ENCODE peak calls at places on chromosomes 7 and 10, in six cellular contexts. H is tibial nerve; U is Kasumi-1; A is NCI-H2171 treated with DMSO at 0.1 percent for 48 hours; P is SJSA1; T is stimulated activated CD4-positive, alpha-beta T cell treated with anti-CD3 and anti-CD28 coated beads, Interleukin-1b, Interleukin-23, amount 100 ng/mL, for 1 hour. Y is an unnamed sample.

GRCh38 chr7:35714862-35715261 is 19.9 kb upstream of the HERPUD2 start:
- DNase-seq in H (no peak), U (no peak), A (no peak), P (no peak), T (no peak), Y (no peak)

GRCh38 chr7:71132521-71133231 is 732 bp downstream of the GALNT17 start:
- DNase-seq in H (no peak), U (no peak), A (peak), P (no peak), T (no peak), Y (no peak)

GRCh38 chr7:151195616-151196450 is 8.8 kb upstream of the ASB10 start:
- DNase-seq in H (no peak), U (no peak), A (no peak), P (no peak), T (no peak), Y (no peak)

GRCh38 chr10:133129854-133130495 is 30.0 kb upstream of the KNDC1 start:
- DNase-seq in H (no peak), U (no peak), A (no peak), P (no peak), T (no peak), Y (no peak)

GRCh38 chr7:73871163-73872011 is 10.4 kb downstream of the TMEM270 start:
- DNase-seq in H (no peak), U (no peak), A (no peak), P (no peak), T (no peak), Y (no peak)

GRCh38 chr7:28758186-28758585 is 199.9 kb downstream of the TRIL start:
- DNase-seq in H (no peak), U (no peak), A (no peak), P (no peak), T (no peak), Y (no peak)

GRCh38 chr10:49502358-49502757 is 36.6 kb downstream of the ERCC6 start:
- DNase-seq in H (no peak), U (no peak), A (no peak), P (no peak), T (no peak), Y (no peak)

GRCh38 chr10:102480396-102480795 is 22.1 kb downstream of the ACTR1A start:
- DNase-seq in H (no peak), U (no peak), A (no peak), P (no peak), T (no peak), Y (no peak)

GRCh38 chr10:42985436-42986316 is 91.2 kb upstream of the RET start:
- DNase-seq in H (no peak), U (no peak), A (no peak), P (no peak), T (no peak), Y (no peak)

GRCh38 chr10:7417103-7417623 is 6.3 kb upstream of the SFMBT2 start:
- DNase-seq in H (no peak), U (peak), A (no peak), P (no peak), T (no peak), Y (no peak)

GRCh38 chr7:43647314-43647691 is 64.4 kb downstream of the STK17A start:
- DNase-seq in H (no peak), U (no peak), A (no peak), P (no peak), T (no peak), Y (no peak)

GRCh38 chr10:133277277-133277992 is 767 bp upstream of the ADAM8 start:
- DNase-seq in H (no peak), U (no peak), A (no peak), P (no peak), T (no peak), Y (no peak)

GRCh38 chr10:62075414-62075813 is 173.9 kb downstream of the ARID5B start:
- DNase-seq in H (no peak), U (no peak), A (no peak), P (no peak), T (no peak), Y (no peak)

GRCh38 chr10:75402486-75403143 is 1.1 kb upstream of the ZNF503 start:
- DNase-seq in H (peak), U (no peak), A (peak), P (no peak), T (no peak), Y (no peak)

GRCh38 chr7:75900617-75901315 is 14.2 kb upstream of the POR start:
- DNase-seq in H (no peak), U (no peak), A (peak), P (no peak), T (no peak), Y (no peak)

GRCh38 chr10:3924344-3924743 is 139.3 kb upstream of the KLF6 start:
- DNase-seq in H (no peak), U (no peak), A (no peak), P (peak), T (no peak), Y (no peak)

GRCh38 chr7:135291809-135292253 is 58.2 kb downstream of the STRA8 start:
- DNase-seq in H (no peak), U (no peak), A (peak), P (peak), T (no peak), Y (no peak)

GRCh38 chr7:128211626-128212025 is 29.5 kb upstream of the LEP start:
- DNase-seq in H (no peak), U (no peak), A (no peak), P (no peak), T (no peak), Y (no peak)

GRCh38 chr10:17453377-17454091 is 861 bp downstream of the ST8SIA6 start:
- DNase-seq in H (peak), U (no peak), A (no peak), P (peak), T (no peak), Y (peak)

GRCh38 chr7:66840316-66840715 is 80.7 kb upstream of the TMEM248 start:
- DNase-seq in H (no peak), U (no peak), A (no peak), P (no peak), T (no peak), Y (no peak)

GRCh38 chr7:108026647-108027046 is 23.7 kb upstream of the LAMB1 start:
- DNase-seq in H (no peak), U (no peak), A (peak), P (no peak), T (no peak), Y (no peak)

GRCh38 chr10:71039551-71039950 is 151.2 kb upstream of the PCBD1 start:
- DNase-seq in H (no peak), U (no peak), A (no peak), P (no peak), T (no peak), Y (no peak)

GRCh38 chr10:97805960-97806359 is 34.2 kb upstream of the SFRP5 start:
- DNase-seq in H (no peak), U (no peak), A (no peak), P (no peak), T (no peak), Y (no peak)

GRCh38 chr7:915291-916218 is 38.9 kb downstream of the ADAP1 start:
- DNase-seq in H (no peak), U (no peak), A (peak), P (no peak), T (no peak), Y (no peak)

GRCh38 chr7:136102881-136103280 is 125.7 kb upstream of the MTPN start:
- DNase-seq in H (no peak), U (no peak), A (no peak), P (no peak), T (no peak), Y (no peak)

GRCh38 chr7:124752310-124752709 is 13.3 kb downstream of the GPR37 start:
- DNase-seq in H (no peak), U (no peak), A (peak), P (no peak), T (no peak), Y (no peak)

GRCh38 chr10:89207181-89207800 is at the start of gene CH25H:
- DNase-seq in H (peak), U (peak), A (no peak), P (peak), T (no peak), Y (peak)